ENCODE peak calls at places on chromosomes 5 and 9, in seven cellular contexts. T is AG09309; J is tibial nerve; L is CD8-positive, alpha-beta T cell; G is IMR-90; F is mucosa of descending colon; Z is lower lobe of right lung. W is an unnamed sample.

GRCh38 chr5:179405426-179406030 is 60.3 kb upstream of the ADAMTS2 start:
- DNase-seq in T (no peak), J (no peak), Z (no peak), F (no peak), G (no peak), L (no peak), W (no peak)

GRCh38 chr5:76368941-76369340 is 34.1 kb upstream of the IQGAP2 start:
- DNase-seq in J (no peak), Z (no peak), T (no peak), L (no peak), G (no peak), F (no peak), W (no peak)

GRCh38 chr5:41625571-41625970 is 115.2 kb upstream of the PLCXD3 start:
- DNase-seq in T (no peak), Z (no peak), L (no peak), J (no peak), G (no peak), F (no peak), W (no peak)

GRCh38 chr5:142023836-142024235 is 11.0 kb upstream of the GNPDA1 start:
- DNase-seq in L (no peak), Z (no peak), T (no peak), G (no peak), F (no peak), J (no peak), W (no peak)

GRCh38 chr5:138000102-138000723 is 32.7 kb downstream of the FAM13B start:
- DNase-seq in L (no peak), Z (no peak), F (no peak), J (no peak), G (peak), T (no peak), W (no peak)

GRCh38 chr5:139146809-139147742 is 51.1 kb downstream of the SIL1 start:
- DNase-seq in L (no peak), T (no peak), F (no peak), Z (no peak), G (no peak), J (no peak), W (no peak)

GRCh38 chr9:135563039-135563476 is 1.5 kb downstream of the PAEP start:
- DNase-seq in G (no peak), F (no peak), L (no peak), J (no peak), T (no peak), Z (no peak), W (no peak)

GRCh38 chr5:148746826-148747535 is 79.4 kb upstream of the ADRB2 start:
- DNase-seq in L (no peak), F (no peak), Z (no peak), T (no peak), G (peak), J (no peak), W (no peak)

GRCh38 chr5:136638084-136638483 is 272.7 kb upstream of the TRPC7 start:
- DNase-seq in G (no peak), T (peak), J (no peak), F (no peak), Z (no peak), L (no peak), W (no peak)

GRCh38 chr9:109600142-109600541 is 102.0 kb upstream of the PTPN3 start:
- DNase-seq in L (no peak), F (no peak), Z (no peak), G (peak), T (peak), J (no peak), W (no peak)

GRCh38 chr5:169581580-169582227 is 1.9 kb upstream of the SPDL1 start:
- DNase-seq in G (peak), J (peak), T (no peak), F (peak), L (peak), Z (no peak), W (no peak)

GRCh38 chr5:152264656-152265055 is 140.4 kb downstream of the NMUR2 start:
- DNase-seq in G (no peak), L (no peak), T (no peak), Z (no peak), F (no peak), J (no peak), W (no peak)

GRCh38 chr5:72842816-72843215 is 26.4 kb downstream of the TNPO1 start:
- DNase-seq in T (no peak), J (no peak), G (peak), F (peak), L (no peak), Z (no peak), W (no peak)

GRCh38 chr5:109920736-109921135 is 231.0 kb downstream of the MAN2A1 start:
- DNase-seq in Z (no peak), L (no peak), J (no peak), F (no peak), T (no peak), G (no peak), W (no peak)

GRCh38 chr9:105064248-105065118 is 136.5 kb upstream of the ABCA1 start:
- DNase-seq in G (peak), J (peak), T (peak), L (no peak), F (peak), Z (peak), W (peak)

GRCh38 chr5:171131499-171131898 is 177.5 kb upstream of the TLX3 start:
- DNase-seq in T (no peak), Z (no peak), F (no peak), L (no peak), G (no peak), J (no peak), W (no peak)

GRCh38 chr5:114367029-114367428 is 5.2 kb downstream of the KCNN2 start:
- DNase-seq in Z (no peak), G (peak), L (no peak), J (no peak), T (no peak), F (no peak), W (no peak)

GRCh38 chr9:125992557-125992956 is 245.4 kb downstream of the PBX3 start:
- DNase-seq in L (no peak), G (no peak), Z (peak), T (no peak), F (no peak), J (no peak), W (no peak)

GRCh38 chr9:110056062-110056461 is 151.9 kb downstream of the C9orf152 start:
- DNase-seq in F (no peak), Z (no peak), T (no peak), G (no peak), J (no peak), L (no peak), W (no peak)

GRCh38 chr9:13221741-13222140 is 57.8 kb downstream of the MPDZ start:
- DNase-seq in L (no peak), F (no peak), Z (no peak), T (no peak), G (no peak), J (no peak), W (no peak)

GRCh38 chr9:121577201-121577600 is 74.2 kb upstream of the DAB2IP start:
- DNase-seq in L (no peak), F (no peak), G (no peak), T (no peak), J (no peak), Z (no peak), W (no peak)

GRCh38 chr9:89686134-89686533 is 81.3 kb downstream of the GADD45G start:
- DNase-seq in T (no peak), G (no peak), F (no peak), Z (no peak), L (no peak), J (no peak), W (no peak)

GRCh38 chr9:127634698-127635097 is 22.6 kb downstream of the STXBP1 start:
- DNase-seq in Z (no peak), G (no peak), F (no peak), T (no peak), L (no peak), J (no peak), W (no peak)

GRCh38 chr9:38047301-38048251 is 21.5 kb downstream of the SHB start:
- DNase-seq in T (peak), F (peak), G (peak), L (no peak), J (no peak), Z (peak), W (no peak)

GRCh38 chr5:55172051-55172899 is 702 bp downstream of the CDC20B start:
- DNase-seq in G (peak), Z (no peak), L (peak), F (peak), T (no peak), J (no peak), W (peak)

GRCh38 chr5:89034588-89034987 is 151.6 kb upstream of the MEF2C start:
- DNase-seq in L (no peak), F (no peak), G (peak), T (no peak), J (no peak), Z (no peak), W (no peak)

GRCh38 chr9:16728128-16728505 is 142.4 kb downstream of the BNC2 start:
- DNase-seq in Z (no peak), L (no peak), F (no peak), J (no peak), G (peak), T (no peak), W (no peak)

GRCh38 chr5:108681079-108681921 is 66.4 kb upstream of the FER start:
- DNase-seq in L (no peak), Z (no peak), G (peak), F (peak), T (peak), J (no peak), W (no peak)

GRCh38 chr5:96172436-96172835 is 210.8 kb upstream of the ELL2 start:
- DNase-seq in Z (no peak), F (no peak), G (peak), J (no peak), T (peak), L (no peak), W (no peak)

GRCh38 chr5:165877475-165877874 is 2372.1 kb downstream of the MAT2B start:
- DNase-seq in F (no peak), G (no peak), J (no peak), Z (no peak), L (no peak), T (no peak), W (no peak)

GRCh38 chr5:165887147-165887546 is 2381.7 kb downstream of the MAT2B start:
- DNase-seq in J (no peak), G (no peak), Z (no peak), L (no peak), T (no peak), F (no peak), W (no peak)

GRCh38 chr5:165876538-165876937 is 2371.1 kb downstream of the MAT2B start:
- DNase-seq in Z (no peak), T (no peak), J (no peak), G (no peak), F (peak), L (no peak), W (no peak)

GRCh38 chr5:165882099-165882498 is 2376.7 kb downstream of the MAT2B start:
- DNase-seq in L (no peak), F (no peak), T (no peak), G (no peak), Z (no peak), J (no peak), W (no peak)

DNA sequence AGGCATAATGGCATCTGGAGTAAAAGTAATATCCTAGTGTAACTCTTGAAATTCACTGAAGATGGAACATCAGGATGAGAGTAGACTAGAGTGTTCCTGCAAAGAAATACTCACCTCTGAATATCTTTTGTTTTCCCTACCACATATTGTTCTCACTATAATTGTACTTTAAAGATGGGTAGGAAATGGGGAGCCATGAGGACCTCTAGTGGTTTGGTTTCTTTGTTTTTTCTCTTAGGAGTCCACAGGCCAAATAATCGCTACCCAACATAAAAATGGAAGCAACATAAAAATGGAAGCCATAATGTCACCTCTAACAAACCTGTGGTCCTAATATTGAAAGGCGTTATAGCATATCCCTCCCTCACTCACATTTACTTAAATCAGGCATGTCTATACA is 2375.8 kb downstream of the MAT2B start:
- DNase-seq in J (no peak), Z (no peak), F (no peak), G (no peak), T (no peak), L (no peak), W (no peak)
- TF ChIP-seq CTCF in J (no peak), Z (no peak), F (no peak), G (no peak), T (no peak), L (no peak), W (peak)

DNA sequence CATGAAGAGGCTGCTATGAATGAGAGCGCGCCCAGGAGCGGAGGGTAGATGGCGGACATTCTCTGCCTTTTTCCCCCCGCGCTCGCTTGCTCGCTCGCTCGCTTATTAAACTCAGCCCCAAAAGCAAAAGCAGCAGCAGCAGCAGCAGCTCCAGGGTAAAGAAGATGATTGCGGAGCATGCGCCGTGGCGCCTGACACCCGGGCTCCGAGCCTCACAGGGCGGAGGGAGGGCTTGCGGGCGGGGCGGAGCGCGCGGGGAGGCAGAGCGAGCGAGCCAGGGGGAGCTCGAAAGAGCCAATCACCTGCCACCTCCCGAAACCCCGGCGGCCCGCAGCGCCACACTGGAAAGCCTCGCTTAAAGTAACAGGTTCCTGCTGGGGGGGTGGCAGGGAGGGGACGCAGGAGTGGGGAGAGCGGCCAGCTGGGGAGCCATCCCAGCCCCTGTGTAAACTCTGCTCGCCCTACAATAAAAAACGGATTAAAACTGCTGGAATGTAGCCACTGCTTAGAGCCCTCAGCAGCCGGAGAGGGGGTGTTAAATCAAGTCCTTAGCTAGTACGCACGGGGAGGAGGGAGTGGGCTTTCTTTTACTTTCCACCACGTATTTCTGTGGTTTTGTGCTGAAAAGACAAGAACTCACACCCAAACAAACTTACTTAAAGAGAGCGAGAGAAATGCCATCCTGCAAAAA is at the start of gene MLLT3:
- DNase-seq in F (peak), T (peak), Z (peak), J (peak), G (peak), L (peak), W (peak)
- TF ChIP-seq CTCF in F (no peak), T (no peak), Z (no peak), J (no peak), G (no peak), L (no peak), W (no peak)

DNA sequence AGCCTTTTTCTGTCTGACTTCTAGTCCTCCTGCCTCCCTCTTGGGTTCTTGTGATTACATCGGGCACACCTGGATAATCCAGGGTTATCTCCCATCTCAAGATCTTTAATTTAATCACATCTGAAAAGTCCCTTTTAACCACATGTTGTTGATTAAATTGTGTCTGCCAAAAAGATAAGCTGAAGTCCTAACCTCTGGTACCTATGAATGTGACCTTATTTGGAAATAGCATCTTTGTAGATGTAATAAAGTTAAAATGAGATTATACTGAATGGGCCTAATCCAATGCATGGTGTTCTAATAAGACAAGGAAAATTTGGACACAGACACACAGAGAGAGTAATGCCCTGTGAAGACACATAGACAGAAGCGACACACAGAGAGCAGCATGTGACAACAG is 232.4 kb downstream of the KCTD16 start:
- DNase-seq in L (no peak), J (no peak), T (no peak), Z (no peak), F (no peak), G (no peak), W (no peak)
- TF ChIP-seq CTCF in L (no peak), J (no peak), T (no peak), Z (no peak), F (no peak), G (no peak), W (no peak)

GRCh38 chr5:77873239-77873638 is 97.1 kb upstream of the TBCA start:
- DNase-seq in F (no peak), T (no peak), G (no peak), L (no peak), J (no peak), Z (no peak), W (no peak)
- TF ChIP-seq CTCF in F (no peak), T (no peak), G (no peak), L (no peak), J (no peak), Z (no peak), W (no peak)

DNA sequence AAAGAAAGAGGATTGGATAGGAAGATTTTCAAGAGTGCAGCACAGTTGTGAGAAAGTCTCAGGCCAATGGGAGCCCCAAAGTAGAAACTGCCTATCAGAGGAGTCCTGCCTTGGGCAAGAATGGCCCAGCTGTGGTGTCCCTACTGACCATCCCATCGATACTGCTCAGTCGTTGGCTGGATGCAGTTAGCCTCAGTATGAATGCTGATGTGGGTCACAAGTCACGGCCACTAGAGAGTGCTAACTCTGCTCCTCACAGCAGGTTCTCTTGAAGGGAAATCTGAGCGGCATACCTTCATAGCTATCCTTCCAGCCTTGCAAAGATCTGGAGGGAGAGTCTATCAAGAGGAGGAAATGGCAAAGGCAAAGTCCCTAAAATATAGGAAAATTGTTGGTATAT is 11.6 kb upstream of the CETN3 start:
- DNase-seq in T (no peak), Z (no peak), G (peak), L (no peak), F (peak), J (no peak), W (no peak)
- TF ChIP-seq CTCF in T (peak), Z (peak), G (no peak), L (no peak), F (no peak), J (no peak), W (peak)

W was measured in D721Med.